ENCODE peak calls at places on chromosomes 12 and 14, in nine cellular contexts. B is GM23248, D is fibroblast of lung, O is K562, Z is mesenchymal stem cell, A is endothelial cell of umbilical vein, F is mammary epithelial cell, E is endodermal cell, L is kidney. Q is an unnamed sample.

GRCh38 chr12:55760663-55761062 is 17.7 kb downstream of the GDF11 start:
- DNase-seq in B (peak; percentile 13), Z (no peak), L (no peak), D (no peak), F (no peak), E (no peak), O (no peak), A (no peak), Q (no peak)

GRCh38 chr14:59314953-59315599 is 126.6 kb downstream of the DAAM1 start:
- DNase-seq in O (no peak), L (no peak), B (no peak), A (no peak), Z (no peak), E (no peak), F (no peak), D (no peak), Q (no peak)

GRCh38 chr12:4586500-4586899 is 24.5 kb downstream of the DYRK4 start:
- DNase-seq in E (no peak), D (no peak), B (no peak), F (no peak), O (no peak), Z (no peak), L (no peak), A (no peak), Q (no peak)

GRCh38 chr14:39614292-39614923 is 182.2 kb upstream of the FBXO33 start:
- DNase-seq in B (no peak), L (no peak), Z (no peak), A (no peak), D (no peak), O (no peak), F (no peak), E (no peak), Q (no peak)

GRCh38 chr14:31164115-31164514 is 43.5 kb downstream of the HECTD1 start:
- DNase-seq in F (no peak), Z (no peak), D (no peak), B (no peak), L (no peak), E (no peak), A (no peak), O (no peak), Q (no peak)

GRCh38 chr12:12718382-12718761 is 1.2 kb downstream of the CDKN1B start:
- DNase-seq in B (peak; percentile 54), L (no peak), E (no peak), A (no peak), Z (peak; percentile 35), D (no peak), O (no peak), F (no peak), Q (no peak)

GRCh38 chr12:58651850-58652249 is 268.5 kb downstream of the LRIG3 start:
- DNase-seq in E (no peak), B (no peak), D (no peak), L (no peak), O (no peak), Z (no peak), A (no peak), F (no peak), Q (no peak)

GRCh38 chr12:111686574-111687105 is 787 bp downstream of the ACAD10 start:
- DNase-seq in O (no peak), E (no peak), L (no peak), D (no peak), A (peak; percentile 14), B (peak; percentile 64), F (no peak), Z (peak; percentile 51), Q (no peak)

GRCh38 chr12:110249105-110249504 is 31.9 kb upstream of the ATP2A2 start:
- DNase-seq in E (peak; percentile 43), F (no peak), D (peak; percentile 70), Z (peak; percentile 76), A (peak; percentile 30), O (no peak), L (no peak), B (no peak), Q (no peak)

GRCh38 chr12:110245278-110245868 is 35.7 kb upstream of the ATP2A2 start:
- DNase-seq in A (peak; percentile 20), B (peak; percentile 22), D (no peak), F (no peak), Z (no peak), O (no peak), L (no peak), E (peak; percentile 88), Q (no peak)

GRCh38 chr12:110246690-110247339 is 34.2 kb upstream of the ATP2A2 start:
- DNase-seq in L (no peak), Z (no peak), O (no peak), A (no peak), E (no peak), B (no peak), F (no peak), D (no peak), Q (no peak)

GRCh38 chr12:110248096-110248447 is 33.0 kb upstream of the ATP2A2 start:
- DNase-seq in D (no peak), A (no peak), L (no peak), O (no peak), Z (no peak), B (no peak), F (no peak), E (no peak), Q (no peak)

GRCh38 chr12:110247340-110248095 is 33.5 kb upstream of the ATP2A2 start:
- DNase-seq in O (no peak), B (no peak), Z (peak; percentile 35), F (peak; percentile 97), A (no peak), L (peak; percentile 82), E (peak; percentile 61), D (no peak), Q (no peak)
- H3K9ac ChIP-seq in O (peak overlapping the region; percentile 26), B (no peak overlapping the region), Z (no peak overlapping the region), F (peak overlapping the region; percentile 70), A (no peak overlapping the region), L (peak overlapping the region; percentile 5), E (no peak overlapping the region), D (no peak overlapping the region), Q (no peak overlapping the region)

GRCh38 chr12:93167331-93167730 is 210.4 kb upstream of the NUDT4 start:
- DNase-seq in E (no peak), L (no peak), D (no peak), B (no peak), F (no peak), Z (no peak), A (no peak), O (no peak), Q (no peak)

GRCh38 chr12:93169536-93169935 is 208.2 kb upstream of the NUDT4 start:
- DNase-seq in F (no peak), O (no peak), L (no peak), D (no peak), E (no peak), Z (no peak), B (no peak), A (no peak), Q (no peak)

GRCh38 chr12:93166891-93167307 is 210.8 kb upstream of the NUDT4 start:
- DNase-seq in D (no peak), B (no peak), A (no peak), O (no peak), Z (no peak), L (no peak), F (no peak), E (no peak), Q (no peak)

GRCh38 chr12:93165384-93165932 is 212.3 kb upstream of the NUDT4 start:
- DNase-seq in Z (no peak), O (no peak), B (no peak), L (no peak), D (no peak), F (no peak), A (no peak), E (peak; percentile 53), Q (no peak)

GRCh38 chr12:93167841-93168492 is 209.8 kb upstream of the NUDT4 start:
- DNase-seq in Z (peak; percentile 61), F (no peak), A (peak; percentile 40), B (peak; percentile 38), L (no peak), D (no peak), O (no peak), E (peak; percentile 80), Q (peak; percentile 40)
- H3K4me3 ChIP-seq in Z (peak overlapping the region; percentile 74), F (peak overlapping the region; percentile 24), A (peak overlapping the region; percentile 64), B (peak overlapping the region; percentile 67), L (peak overlapping the region; percentile 78), D (peak overlapping the region; percentile 61), O (peak overlapping the region; percentile 3), E (peak overlapping the region; percentile 61), Q (peak overlapping the region; percentile 23)

GRCh38 chr12:50353869-50354593 is 42.4 kb downstream of the FAM186A start:
- DNase-seq in B (no peak), F (no peak), D (peak; percentile 57), L (no peak), E (peak; percentile 53), Z (peak; percentile 55), O (no peak), A (peak; percentile 47), Q (no peak)
- H3K9ac ChIP-seq in B (no peak overlapping the region), F (no peak overlapping the region), D (no peak overlapping the region), L (no peak overlapping the region), E (no peak overlapping the region), Z (peak overlapping the region; percentile 16), O (no peak overlapping the region), A (no peak overlapping the region), Q (no peak overlapping the region)

GRCh38 chr12:131027876-131028586 is 74.3 kb downstream of the ADGRD1 start:
- DNase-seq in L (no peak), F (no peak), O (no peak), Z (no peak), E (no peak), A (no peak), D (no peak), B (no peak), Q (no peak)

GRCh38 chr12:131025234-131025633 is 71.5 kb downstream of the ADGRD1 start:
- DNase-seq in A (no peak), E (no peak), F (no peak), L (no peak), B (no peak), Z (no peak), D (no peak), O (no peak), Q (no peak)

GRCh38 chr12:131024026-131024425 is 70.3 kb downstream of the ADGRD1 start:
- DNase-seq in L (no peak), O (no peak), Z (no peak), D (no peak), F (no peak), A (no peak), E (no peak), B (no peak), Q (no peak)

GRCh38 chr12:131024721-131025120 is 71.0 kb downstream of the ADGRD1 start:
- DNase-seq in F (no peak), D (no peak), L (no peak), Z (no peak), B (no peak), E (no peak), O (no peak), A (no peak), Q (no peak)

DNA sequence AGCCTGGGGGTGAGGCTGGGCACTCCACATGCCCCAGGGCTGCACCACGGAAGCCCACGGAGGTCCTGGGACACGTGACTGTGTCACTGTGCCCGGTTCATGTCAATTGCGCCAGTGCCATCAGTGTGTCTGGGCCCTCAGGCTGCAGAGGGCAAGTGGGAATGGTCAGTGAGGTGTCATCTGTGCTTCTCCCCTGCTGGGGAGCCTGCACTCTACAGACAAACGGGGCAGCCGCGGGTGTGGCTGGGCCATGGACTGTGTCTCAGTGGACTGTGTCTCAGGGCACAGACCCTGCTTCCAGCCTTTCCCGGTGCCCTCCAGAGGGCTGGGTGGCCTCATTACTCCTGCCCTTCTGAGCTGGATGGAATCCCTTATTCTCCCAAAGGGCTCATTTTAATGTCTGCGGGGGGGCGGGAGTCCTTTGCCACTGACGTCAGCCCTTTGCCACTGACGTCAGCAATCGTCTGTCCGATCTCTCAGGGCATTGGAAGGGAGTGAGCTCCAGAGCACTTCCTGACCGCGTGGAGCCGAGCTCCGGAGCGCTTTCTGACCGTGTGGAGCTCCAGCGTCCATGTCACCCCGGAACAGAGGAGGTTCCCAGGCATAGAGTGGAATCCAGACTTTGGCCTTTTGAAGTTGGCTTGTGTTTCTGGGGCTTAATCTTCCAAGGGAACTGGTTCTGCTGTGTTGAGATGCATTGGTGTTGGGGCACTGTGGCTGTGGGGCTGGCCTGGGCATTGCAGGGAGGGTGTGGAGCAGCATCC is 72.4 kb downstream of the ADGRD1 start:
- DNase-seq in Z (no peak), F (no peak), E (no peak), L (no peak), A (no peak), B (no peak), O (peak; percentile 35), D (no peak), Q (no peak)
- H3K4me3 ChIP-seq in Z (no peak overlapping the region), F (no peak overlapping the region), E (no peak overlapping the region), L (no peak overlapping the region), A (no peak overlapping the region), B (no peak overlapping the region), O (no peak overlapping the region), D (no peak overlapping the region), Q (no peak overlapping the region)

Q was measured in SK-N-MC.